ENCODE peak calls at places on chromosome 10, in five cellular contexts. Z is IMR-90, U is stomach, R is ovary, J is upper lobe of left lung. M is an unnamed sample.
A peak's percentile ranks its signal among the peaks of the same experiment; 100 is the strongest.

GRCh38 chr10:132570771-132571564 is 33.4 kb downstream of the INPP5A start:
- DNase-seq in U (peak; percentile 66), R (peak; percentile 16), Z (no peak), J (peak; percentile 65), M (no peak)

GRCh38 chr10:33155720-33156638 is 178.5 kb downstream of the NRP1 start:
- DNase-seq in Z (peak; percentile 91), U (no peak), J (no peak), R (no peak), M (no peak)

GRCh38 chr10:78656815-78657621 is 411.7 kb upstream of the ZMIZ1 start:
- DNase-seq in J (peak; percentile 82), R (no peak), Z (no peak), U (peak; percentile 35), M (no peak)

GRCh38 chr10:111076191-111076681 is 593 bp upstream of the ADRA2A start:
- DNase-seq in Z (peak; percentile 27), R (peak; percentile 79), J (peak; percentile 90), U (peak; percentile 61), M (no peak)

GRCh38 chr10:117439243-117439912 is 64.1 kb upstream of the PDZD8 start:
- DNase-seq in J (no peak), Z (peak; percentile 13), U (no peak), R (peak; percentile 34), M (peak; percentile 49)

GRCh38 chr10:86226016-86226415 is 140.6 kb downstream of the GRID1 start:
- DNase-seq in U (no peak), J (no peak), Z (no peak), R (no peak), M (no peak)

GRCh38 chr10:33099748-33100147 is 141.7 kb upstream of the ITGB1 start:
- DNase-seq in U (no peak), R (no peak), Z (peak; percentile 76), J (no peak), M (no peak)

GRCh38 chr10:90579602-90580242 is 278.1 kb downstream of the HTR7 start:
- DNase-seq in Z (peak; percentile 52), R (no peak), U (no peak), J (no peak), M (no peak)

GRCh38 chr10:78305311-78305710 is 271.6 kb downstream of the RPS24 start:
- DNase-seq in J (no peak), U (no peak), R (no peak), Z (no peak), M (no peak)

GRCh38 chr10:118369806-118370205 is 27.7 kb upstream of the FAM204A start:
- DNase-seq in Z (no peak), U (no peak), J (no peak), R (no peak), M (no peak)

GRCh38 chr10:123868058-123868995 is 23.3 kb downstream of the CPXM2 start:
- DNase-seq in R (no peak), U (no peak), J (no peak), Z (no peak), M (no peak)

GRCh38 chr10:6319119-6319518 is 116.4 kb downstream of the PFKFB3 start:
- DNase-seq in R (no peak), Z (no peak), J (no peak), U (no peak), M (no peak)

GRCh38 chr10:6322805-6323204 is 120.1 kb downstream of the PFKFB3 start:
- DNase-seq in J (no peak), U (no peak), R (no peak), Z (no peak), M (no peak)

GRCh38 chr10:6320320-6321010 is 117.7 kb downstream of the PFKFB3 start:
- DNase-seq in R (no peak), U (no peak), Z (no peak), J (no peak), M (no peak)

DNA sequence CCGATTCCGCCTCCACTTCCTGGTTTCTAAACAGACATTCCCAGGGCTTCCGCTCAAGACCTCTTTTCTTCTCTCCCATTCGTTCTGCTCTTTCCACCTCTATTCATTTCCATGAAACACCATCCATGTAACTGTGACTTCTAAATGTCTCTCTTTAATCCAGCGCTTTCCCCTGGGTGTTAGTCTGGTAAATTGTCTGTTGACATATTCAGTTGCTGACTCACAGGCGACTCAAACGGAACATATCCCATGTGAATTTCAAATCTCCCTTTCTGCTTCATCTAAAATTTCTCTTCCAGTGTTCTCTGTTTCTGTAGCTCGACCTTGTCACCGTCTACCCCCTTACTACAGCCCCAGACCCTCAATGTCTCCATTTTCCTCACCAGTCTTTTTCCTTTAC is 119.1 kb downstream of the PFKFB3 start:
- DNase-seq in J (no peak), R (no peak), U (no peak), Z (peak; percentile 59), M (no peak)
- H3K27ac ChIP-seq in J (no peak overlapping the region), R (no peak overlapping the region), U (no peak overlapping the region), Z (no peak overlapping the region), M (no peak overlapping the region)

DNA sequence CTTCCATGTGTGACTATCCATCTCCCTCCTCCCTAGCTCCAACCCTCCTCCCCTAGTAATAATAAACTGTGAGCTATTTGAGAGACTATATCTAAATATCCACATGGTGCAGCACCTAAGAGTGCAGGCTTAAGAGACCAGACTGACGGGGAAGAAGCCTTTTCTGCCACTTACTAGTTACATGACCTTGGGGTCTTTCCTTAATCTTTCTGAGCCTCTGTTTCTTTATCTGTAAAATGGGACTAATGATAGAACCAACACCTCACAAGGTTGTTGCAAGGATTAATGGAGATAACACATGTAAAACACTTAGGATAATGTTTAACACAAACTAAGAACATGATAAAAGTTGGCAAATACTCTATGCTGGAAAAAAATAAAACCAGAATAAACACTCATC is 37.1 kb upstream of the FBXW4 start:
- DNase-seq in J (no peak), R (no peak), U (no peak), Z (no peak), M (no peak)
- TF ChIP-seq POLR2A in J (no peak), R (no peak), U (no peak), Z (no peak), M (no peak)

GRCh38 chr10:131012641-131012985 is 298.9 kb downstream of the TCERG1L start:
- DNase-seq in R (no peak), U (no peak), Z (no peak), J (no peak), M (no peak)

GRCh38 chr10:131015271-131015670 is 296.2 kb downstream of the TCERG1L start:
- DNase-seq in U (no peak), R (no peak), J (no peak), Z (no peak), M (no peak)

GRCh38 chr10:131011936-131012640 is 299.4 kb downstream of the TCERG1L start:
- DNase-seq in R (no peak), U (no peak), J (no peak), Z (no peak), M (no peak)

GRCh38 chr10:131014271-131014670 is 297.2 kb downstream of the TCERG1L start:
- DNase-seq in U (no peak), Z (no peak), J (no peak), R (no peak), M (no peak)

GRCh38 chr10:131013281-131013680 is 298.2 kb downstream of the TCERG1L start:
- DNase-seq in J (no peak), Z (no peak), R (no peak), U (no peak), M (no peak)
- H3K27ac ChIP-seq in J (no peak overlapping the region), Z (no peak overlapping the region), R (no peak overlapping the region), U (no peak overlapping the region), M (no peak overlapping the region)

DNA sequence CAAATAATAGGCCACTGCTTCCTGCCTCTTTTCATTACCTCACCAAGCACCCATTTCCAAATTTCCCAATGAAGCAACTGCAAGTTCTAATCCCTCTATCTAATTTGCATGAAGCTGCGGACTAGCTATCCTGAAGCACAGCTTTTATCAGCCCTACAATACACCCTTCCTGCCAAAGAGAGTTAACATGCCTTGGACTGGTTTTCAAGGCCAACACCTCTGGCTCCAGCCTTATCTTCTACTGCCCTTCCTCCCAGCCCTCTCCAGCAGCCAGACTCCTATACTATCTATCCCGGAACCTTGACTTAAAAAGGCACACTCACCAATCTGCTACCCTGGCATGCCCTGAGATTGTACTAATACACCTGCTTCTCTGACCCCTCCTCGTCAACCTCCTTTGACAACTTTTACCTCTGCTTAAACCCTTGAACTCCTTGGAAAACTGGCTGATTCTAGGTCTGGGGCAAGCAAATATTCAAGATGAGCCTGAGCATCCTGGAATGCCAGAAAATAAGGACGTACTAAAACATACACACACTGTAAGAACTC is 73.4 kb downstream of the SGMS1 start:
- DNase-seq in U (peak; percentile 67), J (no peak), Z (peak; percentile 18), R (no peak), M (no peak)
- TF ChIP-seq POLR2A in U (no peak), J (no peak), Z (no peak), R (no peak), M (no peak)

GRCh38 chr10:28541695-28542365 is 8.9 kb downstream of the WAC start:
- DNase-seq in R (no peak), Z (no peak), J (no peak), U (no peak), M (no peak)
- H3K27ac ChIP-seq in R (no peak overlapping the region), Z (no peak overlapping the region), J (no peak overlapping the region), U (no peak overlapping the region), M (no peak overlapping the region)

M was measured in gastrocnemius medialis.